ENCODE peak calls at places on chromosomes 13 and 19, in seven cellular contexts. One of them, this sample, is unnamed.

GRCh38 chr13:76884571-76885202 is 1.5 kb downstream of the KCTD12 start:
- DNase-seq in stimulated activated naive B cell treated with anti-CD40 and anti-IgM and Interleukin-4, amounts not matched to agents 10 μg/mL and 1 μg/mL and 100 μg/mL, for 72 hours: no peak
- DNase-seq in naive B cell: no peak
- DNase-seq in WTC11: no peak
- DNase-seq in aorta: no peak
- DNase-seq in T-helper 17 cell: no peak
- DNase-seq in left lung: no peak
- DNase-seq in this sample: no peak

GRCh38 chr13:112990783-112991182 is 21.8 kb downstream of the MCF2L start:
- DNase-seq in left lung: no peak
- DNase-seq in aorta: no peak
- DNase-seq in T-helper 17 cell: no peak
- DNase-seq in naive B cell: no peak
- DNase-seq in WTC11: peak
- DNase-seq in stimulated activated naive B cell treated with anti-CD40 and anti-IgM and Interleukin-4, amounts not matched to agents 10 μg/mL and 1 μg/mL and 100 μg/mL, for 72 hours: no peak
- DNase-seq in this sample: no peak

GRCh38 chr13:40102360-40102727 is 446.9 kb downstream of the COG6 start:
- DNase-seq in T-helper 17 cell: no peak
- DNase-seq in left lung: no peak
- DNase-seq in stimulated activated naive B cell treated with anti-CD40 and anti-IgM and Interleukin-4, amounts not matched to agents 10 μg/mL and 1 μg/mL and 100 μg/mL, for 72 hours: no peak
- DNase-seq in aorta: no peak
- DNase-seq in naive B cell: no peak
- DNase-seq in WTC11: no peak
- DNase-seq in this sample: no peak

GRCh38 chr13:43128504-43128929 is 105.1 kb downstream of the DNAJC15 start:
- DNase-seq in T-helper 17 cell: no peak
- DNase-seq in WTC11: no peak
- DNase-seq in stimulated activated naive B cell treated with anti-CD40 and anti-IgM and Interleukin-4, amounts not matched to agents 10 μg/mL and 1 μg/mL and 100 μg/mL, for 72 hours: no peak
- DNase-seq in aorta: peak
- DNase-seq in naive B cell: no peak
- DNase-seq in left lung: no peak
- DNase-seq in this sample: no peak

GRCh38 chr19:41327499-41328156 is 17.7 kb downstream of the CCDC97 start:
- DNase-seq in WTC11: peak
- DNase-seq in stimulated activated naive B cell treated with anti-CD40 and anti-IgM and Interleukin-4, amounts not matched to agents 10 μg/mL and 1 μg/mL and 100 μg/mL, for 72 hours: peak
- DNase-seq in T-helper 17 cell: peak
- DNase-seq in left lung: peak
- DNase-seq in aorta: peak
- DNase-seq in naive B cell: peak
- DNase-seq in this sample: no peak

GRCh38 chr13:73133536-73133935 is 74.7 kb downstream of the KLF5 start:
- DNase-seq in aorta: no peak
- DNase-seq in naive B cell: no peak
- DNase-seq in WTC11: no peak
- DNase-seq in left lung: no peak
- DNase-seq in T-helper 17 cell: no peak
- DNase-seq in stimulated activated naive B cell treated with anti-CD40 and anti-IgM and Interleukin-4, amounts not matched to agents 10 μg/mL and 1 μg/mL and 100 μg/mL, for 72 hours: no peak
- DNase-seq in this sample: no peak

GRCh38 chr19:43519436-43520088 is 7.4 kb downstream of the ETHE1 start:
- DNase-seq in stimulated activated naive B cell treated with anti-CD40 and anti-IgM and Interleukin-4, amounts not matched to agents 10 μg/mL and 1 μg/mL and 100 μg/mL, for 72 hours: peak
- DNase-seq in left lung: peak
- DNase-seq in WTC11: peak
- DNase-seq in T-helper 17 cell: peak
- DNase-seq in naive B cell: peak
- DNase-seq in aorta: peak
- DNase-seq in this sample: no peak

GRCh38 chr13:93562676-93563075 is 336.1 kb downstream of the GPC6 start:
- DNase-seq in T-helper 17 cell: no peak
- DNase-seq in naive B cell: no peak
- DNase-seq in WTC11: no peak
- DNase-seq in aorta: no peak
- DNase-seq in stimulated activated naive B cell treated with anti-CD40 and anti-IgM and Interleukin-4, amounts not matched to agents 10 μg/mL and 1 μg/mL and 100 μg/mL, for 72 hours: no peak
- DNase-seq in left lung: no peak
- DNase-seq in this sample: no peak

GRCh38 chr13:38417727-38418126 is 68.1 kb downstream of the UFM1 start:
- DNase-seq in stimulated activated naive B cell treated with anti-CD40 and anti-IgM and Interleukin-4, amounts not matched to agents 10 μg/mL and 1 μg/mL and 100 μg/mL, for 72 hours: no peak
- DNase-seq in naive B cell: no peak
- DNase-seq in T-helper 17 cell: no peak
- DNase-seq in aorta: no peak
- DNase-seq in WTC11: no peak
- DNase-seq in left lung: no peak
- DNase-seq in this sample: no peak

GRCh38 chr19:56271096-56271495 is 1.5 kb upstream of the EDDM13 start:
- DNase-seq in aorta: no peak
- DNase-seq in WTC11: no peak
- DNase-seq in naive B cell: no peak
- DNase-seq in stimulated activated naive B cell treated with anti-CD40 and anti-IgM and Interleukin-4, amounts not matched to agents 10 μg/mL and 1 μg/mL and 100 μg/mL, for 72 hours: no peak
- DNase-seq in left lung: no peak
- DNase-seq in T-helper 17 cell: no peak
- DNase-seq in this sample: no peak

GRCh38 chr13:21980049-21980448 is 309.2 kb downstream of the FGF9 start:
- DNase-seq in left lung: no peak
- DNase-seq in aorta: no peak
- DNase-seq in naive B cell: no peak
- DNase-seq in WTC11: no peak
- DNase-seq in stimulated activated naive B cell treated with anti-CD40 and anti-IgM and Interleukin-4, amounts not matched to agents 10 μg/mL and 1 μg/mL and 100 μg/mL, for 72 hours: no peak
- DNase-seq in T-helper 17 cell: no peak
- DNase-seq in this sample: no peak

GRCh38 chr13:45681101-45681500 is 21.0 kb upstream of the CBY2 start:
- DNase-seq in T-helper 17 cell: no peak
- DNase-seq in left lung: no peak
- DNase-seq in stimulated activated naive B cell treated with anti-CD40 and anti-IgM and Interleukin-4, amounts not matched to agents 10 μg/mL and 1 μg/mL and 100 μg/mL, for 72 hours: no peak
- DNase-seq in naive B cell: no peak
- DNase-seq in WTC11: no peak
- DNase-seq in aorta: no peak
- DNase-seq in this sample: no peak

GRCh38 chr13:45500492-45501174 is 35.9 kb downstream of the COG3 start:
- DNase-seq in aorta: no peak
- DNase-seq in stimulated activated naive B cell treated with anti-CD40 and anti-IgM and Interleukin-4, amounts not matched to agents 10 μg/mL and 1 μg/mL and 100 μg/mL, for 72 hours: no peak
- DNase-seq in naive B cell: no peak
- DNase-seq in left lung: no peak
- DNase-seq in T-helper 17 cell: no peak
- DNase-seq in WTC11: no peak
- DNase-seq in this sample: no peak

GRCh38 chr19:6224308-6224675 is 55.5 kb downstream of the MLLT1 start:
- DNase-seq in left lung: no peak
- DNase-seq in naive B cell: no peak
- DNase-seq in stimulated activated naive B cell treated with anti-CD40 and anti-IgM and Interleukin-4, amounts not matched to agents 10 μg/mL and 1 μg/mL and 100 μg/mL, for 72 hours: no peak
- DNase-seq in T-helper 17 cell: no peak
- DNase-seq in aorta: peak
- DNase-seq in WTC11: no peak
- DNase-seq in this sample: peak

GRCh38 chr19:29378543-29379105 is 147.2 kb upstream of the VSTM2B start:
- DNase-seq in WTC11: no peak
- DNase-seq in stimulated activated naive B cell treated with anti-CD40 and anti-IgM and Interleukin-4, amounts not matched to agents 10 μg/mL and 1 μg/mL and 100 μg/mL, for 72 hours: no peak
- DNase-seq in T-helper 17 cell: no peak
- DNase-seq in aorta: no peak
- DNase-seq in left lung: no peak
- DNase-seq in naive B cell: no peak
- DNase-seq in this sample: no peak

GRCh38 chr13:93496985-93497673 is 270.5 kb downstream of the GPC6 start:
- DNase-seq in left lung: no peak
- DNase-seq in naive B cell: no peak
- DNase-seq in aorta: no peak
- DNase-seq in T-helper 17 cell: no peak
- DNase-seq in WTC11: no peak
- DNase-seq in stimulated activated naive B cell treated with anti-CD40 and anti-IgM and Interleukin-4, amounts not matched to agents 10 μg/mL and 1 μg/mL and 100 μg/mL, for 72 hours: no peak
- DNase-seq in this sample: no peak

GRCh38 chr19:39845621-39846175 is 481 bp downstream of the FBL start:
- DNase-seq in aorta: no peak
- DNase-seq in left lung: no peak
- DNase-seq in T-helper 17 cell: no peak
- DNase-seq in stimulated activated naive B cell treated with anti-CD40 and anti-IgM and Interleukin-4, amounts not matched to agents 10 μg/mL and 1 μg/mL and 100 μg/mL, for 72 hours: no peak
- DNase-seq in WTC11: no peak
- DNase-seq in naive B cell: no peak
- DNase-seq in this sample: no peak

GRCh38 chr19:6087074-6087506 is 23.2 kb downstream of the RFX2 start:
- DNase-seq in aorta: no peak
- DNase-seq in WTC11: no peak
- DNase-seq in naive B cell: no peak
- DNase-seq in left lung: no peak
- DNase-seq in stimulated activated naive B cell treated with anti-CD40 and anti-IgM and Interleukin-4, amounts not matched to agents 10 μg/mL and 1 μg/mL and 100 μg/mL, for 72 hours: no peak
- DNase-seq in T-helper 17 cell: no peak
- DNase-seq in this sample: no peak

GRCh38 chr19:42613666-42614065 is 18.9 kb upstream of the CEACAM8 start:
- DNase-seq in T-helper 17 cell: no peak
- DNase-seq in naive B cell: no peak
- DNase-seq in left lung: no peak
- DNase-seq in WTC11: no peak
- DNase-seq in aorta: no peak
- DNase-seq in stimulated activated naive B cell treated with anti-CD40 and anti-IgM and Interleukin-4, amounts not matched to agents 10 μg/mL and 1 μg/mL and 100 μg/mL, for 72 hours: no peak
- DNase-seq in this sample: no peak

GRCh38 chr13:109483369-109483768 is 303.0 kb downstream of the IRS2 start:
- DNase-seq in aorta: no peak
- DNase-seq in T-helper 17 cell: no peak
- DNase-seq in WTC11: no peak
- DNase-seq in stimulated activated naive B cell treated with anti-CD40 and anti-IgM and Interleukin-4, amounts not matched to agents 10 μg/mL and 1 μg/mL and 100 μg/mL, for 72 hours: no peak
- DNase-seq in naive B cell: no peak
- DNase-seq in left lung: no peak
- DNase-seq in this sample: no peak

GRCh38 chr13:28031220-28031903 is 42.9 kb upstream of the URAD start:
- DNase-seq in WTC11: no peak
- DNase-seq in aorta: peak
- DNase-seq in T-helper 17 cell: no peak
- DNase-seq in left lung: peak
- DNase-seq in stimulated activated naive B cell treated with anti-CD40 and anti-IgM and Interleukin-4, amounts not matched to agents 10 μg/mL and 1 μg/mL and 100 μg/mL, for 72 hours: peak
- DNase-seq in naive B cell: peak
- DNase-seq in this sample: no peak

GRCh38 chr13:39945226-39945625 is 289.8 kb downstream of the COG6 start:
- DNase-seq in WTC11: peak
- DNase-seq in left lung: no peak
- DNase-seq in T-helper 17 cell: no peak
- DNase-seq in stimulated activated naive B cell treated with anti-CD40 and anti-IgM and Interleukin-4, amounts not matched to agents 10 μg/mL and 1 μg/mL and 100 μg/mL, for 72 hours: no peak
- DNase-seq in naive B cell: no peak
- DNase-seq in aorta: no peak
- DNase-seq in this sample: no peak

GRCh38 chr13:33229446-33230177 is 55.9 kb downstream of the STARD13 start:
- DNase-seq in T-helper 17 cell: no peak
- DNase-seq in left lung: no peak
- DNase-seq in stimulated activated naive B cell treated with anti-CD40 and anti-IgM and Interleukin-4, amounts not matched to agents 10 μg/mL and 1 μg/mL and 100 μg/mL, for 72 hours: no peak
- DNase-seq in WTC11: no peak
- DNase-seq in naive B cell: no peak
- DNase-seq in aorta: no peak
- DNase-seq in this sample: no peak

GRCh38 chr13:80389073-80390038 is 48.4 kb upstream of the SPRY2 start:
- DNase-seq in naive B cell: no peak
- DNase-seq in WTC11: no peak
- DNase-seq in left lung: no peak
- DNase-seq in T-helper 17 cell: no peak
- DNase-seq in aorta: no peak
- DNase-seq in stimulated activated naive B cell treated with anti-CD40 and anti-IgM and Interleukin-4, amounts not matched to agents 10 μg/mL and 1 μg/mL and 100 μg/mL, for 72 hours: no peak
- DNase-seq in this sample: no peak

GRCh38 chr13:101649490-101650126 is 197.1 kb downstream of the ITGBL1 start:
- DNase-seq in aorta: no peak
- DNase-seq in T-helper 17 cell: no peak
- DNase-seq in stimulated activated naive B cell treated with anti-CD40 and anti-IgM and Interleukin-4, amounts not matched to agents 10 μg/mL and 1 μg/mL and 100 μg/mL, for 72 hours: no peak
- DNase-seq in left lung: no peak
- DNase-seq in WTC11: no peak
- DNase-seq in naive B cell: no peak
- DNase-seq in this sample: no peak

GRCh38 chr13:99018418-99019180 is 40.7 kb upstream of the DOCK9 start:
- DNase-seq in left lung: no peak
- DNase-seq in naive B cell: no peak
- DNase-seq in T-helper 17 cell: no peak
- DNase-seq in aorta: no peak
- DNase-seq in WTC11: no peak
- DNase-seq in stimulated activated naive B cell treated with anti-CD40 and anti-IgM and Interleukin-4, amounts not matched to agents 10 μg/mL and 1 μg/mL and 100 μg/mL, for 72 hours: no peak
- DNase-seq in this sample: no peak

GRCh38 chr19:5369962-5370367 is 29.4 kb upstream of the PTPRS start:
- DNase-seq in naive B cell: peak
- DNase-seq in T-helper 17 cell: peak
- DNase-seq in WTC11: peak
- DNase-seq in aorta: no peak
- DNase-seq in stimulated activated naive B cell treated with anti-CD40 and anti-IgM and Interleukin-4, amounts not matched to agents 10 μg/mL and 1 μg/mL and 100 μg/mL, for 72 hours: peak
- DNase-seq in left lung: no peak
- DNase-seq in this sample: no peak

GRCh38 chr13:99900960-99901359 is 70.6 kb downstream of the ZIC5 start:
- DNase-seq in left lung: no peak
- DNase-seq in stimulated activated naive B cell treated with anti-CD40 and anti-IgM and Interleukin-4, amounts not matched to agents 10 μg/mL and 1 μg/mL and 100 μg/mL, for 72 hours: no peak
- DNase-seq in naive B cell: no peak
- DNase-seq in WTC11: no peak
- DNase-seq in aorta: no peak
- DNase-seq in T-helper 17 cell: no peak
- DNase-seq in this sample: no peak